ENCODE peak calls at places on chromosomes 4 and X, in five cellular contexts. One of them, this sample, is unnamed.

GRCh38 chr4:117001077-117001476 is 84.3 kb downstream of the TRAM1L1 start:
- DNase-seq in dermis blood vessel endothelial cell: no peak
- DNase-seq in MCF 10A: no peak
- DNase-seq in A549: no peak
- DNase-seq in EH: no peak
- DNase-seq in this sample: no peak

GRCh38 chr4:119139316-119139715 is 3.7 kb downstream of the MYOZ2 start:
- DNase-seq in MCF 10A: peak
- DNase-seq in EH: peak
- DNase-seq in A549: no peak
- DNase-seq in dermis blood vessel endothelial cell: no peak
- DNase-seq in this sample: no peak

GRCh38 chr4:139858436-139859225 is 193.0 kb downstream of the MGST2 start:
- DNase-seq in A549: no peak
- DNase-seq in EH: no peak
- DNase-seq in dermis blood vessel endothelial cell: no peak
- DNase-seq in MCF 10A: no peak
- DNase-seq in this sample: no peak

GRCh38 chr4:6470502-6471302 is 1.7 kb downstream of the PPP2R2C start:
- DNase-seq in MCF 10A: peak
- DNase-seq in A549: peak
- DNase-seq in EH: peak
- DNase-seq in dermis blood vessel endothelial cell: peak
- DNase-seq in this sample: peak

GRCh38 chrX:112609631-112610030 is 70.1 kb downstream of the LHFPL1 start:
- DNase-seq in EH: no peak
- DNase-seq in dermis blood vessel endothelial cell: no peak
- DNase-seq in A549: no peak
- DNase-seq in MCF 10A: no peak
- DNase-seq in this sample: no peak

GRCh38 chrX:109040057-109040456 is 303.7 kb upstream of the IRS4 start:
- DNase-seq in EH: no peak
- DNase-seq in A549: no peak
- DNase-seq in MCF 10A: no peak
- DNase-seq in dermis blood vessel endothelial cell: no peak
- DNase-seq in this sample: no peak

GRCh38 chr4:5812506-5813229 is 80.2 kb downstream of the CRMP1 start:
- DNase-seq in MCF 10A: peak
- DNase-seq in EH: peak
- DNase-seq in dermis blood vessel endothelial cell: peak
- DNase-seq in A549: peak
- DNase-seq in this sample: peak

GRCh38 chr4:102501176-102501634 is at the start of gene NFKB1:
- DNase-seq in dermis blood vessel endothelial cell: peak
- DNase-seq in MCF 10A: peak
- DNase-seq in A549: peak
- DNase-seq in EH: peak
- DNase-seq in this sample: peak

GRCh38 chr4:111678466-111678865 is 466.8 kb upstream of the FAM241A start:
- DNase-seq in EH: peak
- DNase-seq in MCF 10A: peak
- DNase-seq in dermis blood vessel endothelial cell: peak
- DNase-seq in A549: no peak
- DNase-seq in this sample: no peak

GRCh38 chr4:81538712-81539432 is 67.2 kb upstream of the RASGEF1B start:
- DNase-seq in A549: no peak
- DNase-seq in MCF 10A: no peak
- DNase-seq in dermis blood vessel endothelial cell: no peak
- DNase-seq in EH: no peak
- DNase-seq in this sample: no peak

GRCh38 chr4:15427126-15427525 is 707 bp upstream of the C1QTNF7 start:
- DNase-seq in EH: no peak
- DNase-seq in MCF 10A: no peak
- DNase-seq in dermis blood vessel endothelial cell: no peak
- DNase-seq in A549: no peak
- DNase-seq in this sample: no peak

GRCh38 chrX:31423575-31424284 is 351.9 kb upstream of the FTHL17 start:
- DNase-seq in A549: peak
- DNase-seq in EH: peak
- DNase-seq in dermis blood vessel endothelial cell: peak
- DNase-seq in MCF 10A: peak
- DNase-seq in this sample: peak

GRCh38 chrX:135484636-135485289 is 35.7 kb upstream of the INTS6L start:
- DNase-seq in EH: peak
- DNase-seq in dermis blood vessel endothelial cell: peak
- DNase-seq in A549: peak
- DNase-seq in MCF 10A: peak
- DNase-seq in this sample: peak

GRCh38 chr4:156939801-156940200 is 31.8 kb downstream of the PDGFC start:
- DNase-seq in dermis blood vessel endothelial cell: no peak
- DNase-seq in A549: no peak
- DNase-seq in EH: no peak
- DNase-seq in MCF 10A: peak
- DNase-seq in this sample: no peak

GRCh38 chr4:84915396-84915780 is 51.1 kb downstream of the WDFY3 start:
- DNase-seq in EH: peak
- DNase-seq in A549: no peak
- DNase-seq in MCF 10A: no peak
- DNase-seq in dermis blood vessel endothelial cell: no peak
- DNase-seq in this sample: no peak

GRCh38 chr4:8021796-8022195 is 82.1 kb upstream of the AFAP1 start:
- DNase-seq in dermis blood vessel endothelial cell: peak
- DNase-seq in A549: peak
- DNase-seq in MCF 10A: no peak
- DNase-seq in EH: no peak
- DNase-seq in this sample: peak

GRCh38 chr4:94507708-94508107 is 56.0 kb downstream of the PDLIM5 start:
- DNase-seq in A549: peak
- DNase-seq in MCF 10A: peak
- DNase-seq in EH: peak
- DNase-seq in dermis blood vessel endothelial cell: peak
- DNase-seq in this sample: peak

GRCh38 chr4:152535236-152535902 is 523 bp downstream of the FBXW7 start:
- DNase-seq in MCF 10A: no peak
- DNase-seq in A549: no peak
- DNase-seq in EH: no peak
- DNase-seq in dermis blood vessel endothelial cell: no peak
- DNase-seq in this sample: peak

GRCh38 chr4:95061220-95061619 is 303.5 kb downstream of the BMPR1B start:
- DNase-seq in MCF 10A: no peak
- DNase-seq in A549: no peak
- DNase-seq in EH: no peak
- DNase-seq in dermis blood vessel endothelial cell: peak
- DNase-seq in this sample: no peak

GRCh38 chr4:24853142-24853541 is 57.8 kb downstream of the SOD3 start:
- DNase-seq in A549: peak
- DNase-seq in MCF 10A: no peak
- DNase-seq in EH: no peak
- DNase-seq in dermis blood vessel endothelial cell: peak
- DNase-seq in this sample: no peak

GRCh38 chr4:122674371-122674770 is 53.5 kb upstream of the IL21 start:
- DNase-seq in EH: no peak
- DNase-seq in A549: no peak
- DNase-seq in dermis blood vessel endothelial cell: peak
- DNase-seq in MCF 10A: no peak
- DNase-seq in this sample: no peak

GRCh38 chr4:144090744-144091143 is 49.8 kb downstream of the GYPA start:
- DNase-seq in MCF 10A: no peak
- DNase-seq in EH: no peak
- DNase-seq in dermis blood vessel endothelial cell: no peak
- DNase-seq in A549: no peak
- DNase-seq in this sample: no peak

GRCh38 chr4:145279122-145279960 is 99.0 kb upstream of the OTUD4 start:
- DNase-seq in dermis blood vessel endothelial cell: peak
- DNase-seq in EH: peak
- DNase-seq in MCF 10A: peak
- DNase-seq in A549: no peak
- DNase-seq in this sample: no peak

GRCh38 chr4:145613546-145614234 is 5.5 kb upstream of the MMAA start:
- DNase-seq in EH: no peak
- DNase-seq in dermis blood vessel endothelial cell: no peak
- DNase-seq in MCF 10A: no peak
- DNase-seq in A549: no peak
- DNase-seq in this sample: no peak

GRCh38 chr4:167955006-167955405 is 137.3 kb upstream of the ANXA10 start:
- DNase-seq in dermis blood vessel endothelial cell: no peak
- DNase-seq in EH: no peak
- DNase-seq in A549: no peak
- DNase-seq in MCF 10A: no peak
- DNase-seq in this sample: no peak

GRCh38 chr4:153465922-153466636 is at the start of gene TMEM131L:
- DNase-seq in dermis blood vessel endothelial cell: peak
- DNase-seq in MCF 10A: peak
- DNase-seq in A549: peak
- DNase-seq in EH: peak
- DNase-seq in this sample: peak

GRCh38 chrX:11944486-11944885 is 186.4 kb downstream of the MSL3 start:
- DNase-seq in A549: peak
- DNase-seq in dermis blood vessel endothelial cell: peak
- DNase-seq in MCF 10A: peak
- DNase-seq in EH: peak
- DNase-seq in this sample: peak

GRCh38 chr4:30610361-30610760 is 109.8 kb upstream of the PCDH7 start:
- DNase-seq in MCF 10A: no peak
- DNase-seq in A549: no peak
- DNase-seq in dermis blood vessel endothelial cell: no peak
- DNase-seq in EH: no peak
- DNase-seq in this sample: no peak

GRCh38 chrX:47185241-47185640 is 8.4 kb upstream of the UBA1 start:
- DNase-seq in A549: no peak
- DNase-seq in dermis blood vessel endothelial cell: no peak
- DNase-seq in EH: no peak
- DNase-seq in MCF 10A: no peak
- DNase-seq in this sample: no peak

GRCh38 chr4:140903522-140903928 is 147.3 kb upstream of the TBC1D9 start:
- DNase-seq in EH: no peak
- DNase-seq in A549: no peak
- DNase-seq in MCF 10A: no peak
- DNase-seq in dermis blood vessel endothelial cell: no peak
- DNase-seq in this sample: no peak

GRCh38 chrX:103356897-103357296 is 591 bp downstream of the TCEAL9 start:
- DNase-seq in A549: no peak
- DNase-seq in MCF 10A: no peak
- DNase-seq in EH: peak
- DNase-seq in dermis blood vessel endothelial cell: peak
- DNase-seq in this sample: no peak

GRCh38 chr4:74097631-74098550 is 1.1 kb downstream of the CXCL2 start:
- DNase-seq in EH: no peak
- DNase-seq in MCF 10A: peak
- DNase-seq in A549: peak
- DNase-seq in dermis blood vessel endothelial cell: peak
- DNase-seq in this sample: no peak

GRCh38 chr4:100641326-100641725 is 123.5 kb upstream of the EMCN start:
- DNase-seq in MCF 10A: no peak
- DNase-seq in EH: no peak
- DNase-seq in A549: no peak
- DNase-seq in dermis blood vessel endothelial cell: peak
- DNase-seq in this sample: no peak

This sample was measured in HuH-7.